ENCODE peak calls at places on chromosomes 4 and X, in eight cellular contexts. E, R, H, X, J, O, L and K are unnamed samples.
A peak's percentile ranks its signal among the peaks of the same experiment; 100 is the strongest.

GRCh38 chr4:83631066-83631465 is 95.2 kb downstream of the GPAT3 start:
- ATAC-seq in O (no peak), R (no peak), E (no peak), L (no peak), X (no peak), J (no peak), H (no peak), K (no peak)

GRCh38 chr4:105989411-105990242 is 94.4 kb downstream of the NPNT start:
- ATAC-seq in L (no peak), X (no peak), O (no peak), H (no peak), R (no peak), E (no peak), J (no peak), K (peak; percentile 50)

GRCh38 chrX:135509885-135510284 is 10.6 kb upstream of the INTS6L start:
- ATAC-seq in L (no peak), R (no peak), X (no peak), O (no peak), J (no peak), E (no peak), H (no peak), K (no peak)

GRCh38 chr4:724131-724530 is 18.5 kb downstream of the PCGF3 start:
- ATAC-seq in R (no peak), H (no peak), E (peak; percentile 78), X (no peak), L (no peak), J (no peak), O (no peak), K (no peak)

GRCh38 chr4:8472166-8472688 is 31.6 kb downstream of the TRMT44 start:
- ATAC-seq in J (no peak), R (no peak), X (no peak), E (no peak), L (no peak), O (no peak), H (no peak), K (no peak)

GRCh38 chr4:122012735-122013134 is 60.9 kb upstream of the TRPC3 start:
- ATAC-seq in L (no peak), O (no peak), R (no peak), E (no peak), H (no peak), X (no peak), J (no peak), K (no peak)

GRCh38 chr4:7947927-7948326 is 8.3 kb upstream of the AFAP1 start:
- ATAC-seq in O (no peak), R (no peak), L (no peak), J (no peak), E (no peak), H (no peak), X (no peak), K (no peak)

GRCh38 chrX:2521092-2521926 is 20.5 kb upstream of the DHRSX start:
- ATAC-seq in O (peak; percentile 88), X (no peak), L (no peak), E (peak; percentile 46), R (no peak), J (no peak), H (no peak), K (no peak)

GRCh38 chr4:149113804-149114430 is 671.7 kb upstream of the NR3C2 start:
- ATAC-seq in O (no peak), L (no peak), H (no peak), R (no peak), E (no peak), J (no peak), X (no peak), K (no peak)

GRCh38 chr4:70158576-70158975 is 4.5 kb downstream of the PRR27 start:
- ATAC-seq in L (no peak), E (no peak), O (no peak), X (no peak), H (no peak), R (no peak), J (no peak), K (no peak)

GRCh38 chr4:48205092-48205491 is 64.5 kb downstream of the TEC start:
- ATAC-seq in X (no peak), H (no peak), R (no peak), E (no peak), J (no peak), L (peak; percentile 15), O (peak; percentile 44), K (no peak)

GRCh38 chrX:84475596-84475995 is 26.7 kb downstream of the HDX start:
- ATAC-seq in H (no peak), X (no peak), E (no peak), J (no peak), O (no peak), L (no peak), R (no peak), K (no peak)

GRCh38 chr4:36086387-36086786 is 157.9 kb downstream of the ARAP2 start:
- ATAC-seq in X (no peak), E (no peak), O (no peak), H (no peak), J (no peak), R (no peak), L (no peak), K (no peak)

GRCh38 chr4:108619372-108620100 is 840 bp upstream of the RPL34 start:
- ATAC-seq in X (no peak), E (peak; percentile 3), H (no peak), L (peak; percentile 54), J (peak; percentile 15), O (no peak), R (no peak), K (no peak)

GRCh38 chr4:139692300-139693012 is 26.8 kb downstream of the MGST2 start:
- ATAC-seq in H (no peak), L (peak; percentile 86), X (peak; percentile 61), E (peak; percentile 85), R (peak; percentile 46), J (peak; percentile 87), O (peak; percentile 71), K (no peak)

GRCh38 chrX:48956728-48957414 is 536 bp downstream of the OTUD5 start:
- ATAC-seq in E (no peak), X (peak; percentile 1), O (peak; percentile 4), L (no peak), H (no peak), J (no peak), R (no peak), K (no peak)

GRCh38 chr4:68724426-68724825 is 54.0 kb upstream of the UGT2B15 start:
- ATAC-seq in R (peak; percentile 11), O (no peak), H (no peak), X (no peak), E (no peak), J (peak; percentile 34), L (no peak), K (no peak)

GRCh38 chr4:152849350-152849749 is 69.6 kb downstream of the ARFIP1 start:
- ATAC-seq in H (no peak), E (no peak), X (no peak), R (no peak), O (no peak), L (no peak), J (no peak), K (no peak)

GRCh38 chrX:12002876-12003275 is 135.4 kb upstream of the FRMPD4 start:
- ATAC-seq in L (no peak), O (no peak), E (no peak), R (no peak), J (no peak), H (no peak), X (no peak), K (no peak)
- TF ChIP-seq POLR2AphosphoS5 in L (no peak), O (no peak), E (no peak), R (no peak), J (no peak), H (no peak), X (no peak), K (no peak)

GRCh38 chr4:101594588-101594987 is 195.9 kb upstream of the BANK1 start:
- ATAC-seq in J (no peak), E (no peak), X (no peak), R (no peak), O (no peak), H (no peak), L (no peak), K (no peak)
- H3K36me3 ChIP-seq in J (no peaks in the 10 kb centered on the region), E (no peaks in the 10 kb centered on the region), X (no peaks in the 10 kb centered on the region), R (no peaks in the 10 kb centered on the region), O (no peaks in the 10 kb centered on the region), H (no peaks in the 10 kb centered on the region), L (no peaks in the 10 kb centered on the region), K (no peaks in the 10 kb centered on the region)

DNA sequence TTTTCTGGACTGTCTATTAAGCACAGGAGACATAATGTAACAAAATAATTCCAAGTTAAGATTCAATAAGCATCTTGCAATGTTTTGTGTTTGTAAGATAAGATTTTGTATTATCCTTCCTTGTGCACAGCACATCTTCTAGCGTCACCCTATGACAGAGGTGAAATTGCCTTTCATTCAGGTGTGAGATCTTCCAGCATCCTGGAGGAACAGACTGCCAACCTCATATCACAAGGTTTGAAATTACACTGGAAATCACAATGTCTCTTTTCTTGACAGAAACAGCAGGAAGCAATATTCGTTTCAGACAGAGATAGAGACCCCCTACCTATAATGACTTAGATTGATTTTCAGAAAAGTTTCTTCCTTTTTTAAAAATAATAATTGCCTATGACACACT is 668.6 kb downstream of the GABRG1 start:
- ATAC-seq in L (no peak), E (no peak), O (no peak), H (no peak), J (no peak), R (no peak), X (no peak), K (no peak)
- TF ChIP-seq POLR2AphosphoS5 in L (no peak), E (no peak), O (no peak), H (no peak), J (no peak), R (no peak), X (no peak), K (no peak)

GRCh38 chrX:24186986-24187385 is 37.5 kb downstream of the ZFX start:
- ATAC-seq in E (no peak), J (no peak), X (no peak), L (peak; percentile 66), H (no peak), O (no peak), R (no peak), K (no peak)

GRCh38 chrX:24189490-24189889 is 40.0 kb downstream of the ZFX start:
- ATAC-seq in E (peak; percentile 57), J (no peak), L (no peak), R (no peak), O (no peak), H (no peak), X (no peak), K (no peak)

GRCh38 chrX:24186483-24186882 is 37.0 kb downstream of the ZFX start:
- ATAC-seq in L (no peak), J (no peak), R (no peak), E (no peak), X (no peak), O (no peak), H (no peak), K (no peak)

GRCh38 chrX:24178441-24178840 is 28.9 kb downstream of the ZFX start:
- ATAC-seq in R (no peak), J (peak; percentile 42), O (no peak), H (no peak), E (no peak), L (no peak), X (no peak), K (no peak)

DNA sequence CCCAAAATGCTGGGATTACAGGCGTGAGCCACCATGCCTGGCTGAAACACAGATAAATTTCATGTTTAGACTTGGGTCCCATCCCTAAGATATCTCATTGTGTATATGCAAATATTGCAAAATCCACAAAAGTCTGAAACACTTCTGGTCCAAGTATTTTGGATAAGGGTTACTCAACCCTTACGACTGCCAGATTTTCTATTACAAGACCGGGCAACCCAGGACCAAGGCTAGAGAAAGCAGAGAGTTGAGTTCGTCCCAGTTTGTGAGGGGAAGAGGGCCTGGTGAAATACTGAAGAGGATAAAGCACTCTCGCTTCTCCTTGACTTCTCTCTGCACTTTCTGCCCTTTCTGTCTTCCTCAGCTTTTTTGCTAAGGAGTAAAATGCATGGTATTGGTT is 34.5 kb downstream of the ZFX start:
- ATAC-seq in H (no peak), L (no peak), R (no peak), J (no peak), E (no peak), X (no peak), O (no peak), K (peak; percentile 31)
- H3K36me3 ChIP-seq in H (peaks cover 4% of the 10 kb centered on the region), L (peaks cover 37% of the 10 kb centered on the region), R (peaks cover 32% of the 10 kb centered on the region), J (peaks cover 5% of the 10 kb centered on the region), E (no peaks in the 10 kb centered on the region), X (peaks cover 4% of the 10 kb centered on the region), O (peaks cover 8% of the 10 kb centered on the region), K (no peaks in the 10 kb centered on the region)